ENCODE peak calls at places on chromosomes 7 and 10, in five cellular contexts. R, W, Q, E and Z are unnamed samples.

GRCh38 chr10:125093199-125093841 is 67.0 kb downstream of the CTBP2 start:
- DNase-seq in R (peak; percentile 56), W (no peak), Q (no peak), E (no peak), Z (no peak)

GRCh38 chr10:16891375-16892313 is 74.4 kb upstream of the RSU1 start:
- DNase-seq in R (peak; percentile 62), W (peak; percentile 91), Q (peak; percentile 31), E (peak; percentile 54), Z (no peak)

GRCh38 chr7:38321967-38322366 is 48.5 kb upstream of the TARP start:
- DNase-seq in R (no peak), W (no peak), Q (no peak), E (no peak), Z (no peak)

GRCh38 chr10:1198453-1199344 is 142.5 kb downstream of the WDR37 start:
- DNase-seq in R (no peak), W (no peak), Q (no peak), E (no peak), Z (no peak)

GRCh38 chr10:69239816-69240434 is 19.8 kb downstream of the HKDC1 start:
- DNase-seq in R (no peak), W (no peak), Q (no peak), E (no peak), Z (no peak)

GRCh38 chr7:111255576-111255975 is 164.6 kb downstream of the LRRN3 start:
- DNase-seq in R (no peak), W (no peak), Q (no peak), E (no peak), Z (no peak)

GRCh38 chr10:118595598-118596425 is at the start of gene PRLHR:
- DNase-seq in R (peak; percentile 58), W (no peak), Q (peak; percentile 48), E (no peak), Z (no peak)

GRCh38 chr7:101330011-101330484 is 8.4 kb upstream of the IFT22 start:
- DNase-seq in R (no peak), W (no peak), Q (no peak), E (no peak), Z (no peak)

GRCh38 chr10:11894381-11895107 is 71.4 kb downstream of the PROSER2 start:
- DNase-seq in R (no peak), W (no peak), Q (no peak), E (no peak), Z (no peak)

GRCh38 chr10:72319416-72320254 is 35.1 kb downstream of the DNAJB12 start:
- DNase-seq in R (peak; percentile 95), W (no peak), Q (peak; percentile 89), E (peak; percentile 93), Z (peak; percentile 70)

GRCh38 chr7:37247881-37248280 is 200.8 kb downstream of the ELMO1 start:
- DNase-seq in R (peak; percentile 28), W (no peak), Q (no peak), E (no peak), Z (no peak)

GRCh38 chr10:61163403-61163802 is 219.4 kb upstream of the RHOBTB1 start:
- DNase-seq in R (no peak), W (no peak), Q (no peak), E (no peak), Z (no peak)

GRCh38 chr10:60820093-60820769 is 42.0 kb downstream of the CDK1 start:
- DNase-seq in R (no peak), W (no peak), Q (no peak), E (no peak), Z (no peak)

DNA sequence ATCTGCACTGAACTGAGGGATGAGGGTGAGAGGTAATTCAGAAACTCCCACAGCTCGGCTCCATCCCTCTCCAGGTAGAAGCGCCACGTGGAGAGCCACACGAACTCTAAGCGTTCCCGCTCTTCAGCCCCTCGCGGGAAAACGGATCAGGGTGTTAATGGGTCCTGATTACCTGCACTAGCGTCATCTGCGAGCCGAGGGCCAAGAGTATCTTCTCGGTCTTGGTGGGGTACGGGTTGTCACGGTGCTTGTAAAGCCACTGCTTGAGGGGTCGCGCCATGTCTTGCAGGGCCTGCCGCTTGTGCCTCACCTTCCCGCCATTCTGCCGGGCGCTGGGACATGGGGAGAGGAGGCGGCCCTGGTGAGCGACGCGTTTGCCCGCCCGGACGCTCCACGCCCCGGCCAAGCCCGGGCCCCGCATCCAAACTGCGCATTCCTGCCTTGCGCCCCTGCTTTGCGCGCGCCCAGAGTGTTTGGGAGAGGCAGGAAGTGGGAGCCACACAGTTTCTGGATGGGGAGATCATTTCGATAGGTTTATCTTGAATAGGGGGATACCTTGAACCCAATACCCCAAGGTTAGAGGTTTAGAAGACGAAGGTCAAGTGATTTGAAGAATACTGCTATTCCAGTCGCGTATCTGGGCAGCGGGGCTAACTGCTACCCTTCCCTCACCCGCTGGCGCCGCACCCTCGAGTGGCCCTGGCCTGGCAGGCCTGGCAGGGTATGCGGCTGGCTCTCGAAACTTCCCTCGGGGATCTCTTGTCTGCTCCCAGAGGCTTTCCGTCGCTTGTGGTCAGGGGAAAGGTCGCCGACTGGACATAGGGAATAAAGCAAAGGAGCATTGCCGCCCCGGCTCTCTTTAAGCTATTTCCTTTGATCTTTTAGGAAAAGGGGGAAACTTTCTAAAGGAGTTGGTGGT is 4.2 kb downstream of the MKX start:
- DNase-seq in R (peak; percentile 27), W (no peak), Q (peak; percentile 36), E (no peak), Z (no peak)
- H3K4me3 ChIP-seq in R (no peak overlapping the region), W (peak overlapping the region; percentile 58), Q (peak overlapping the region; percentile 61), E (no peak overlapping the region), Z (no peak overlapping the region)

GRCh38 chr10:15439381-15439837 is 68.3 kb upstream of the FAM171A1 start:
- DNase-seq in R (peak; percentile 60), W (no peak), Q (no peak), E (no peak), Z (no peak)
- H3K4me3 ChIP-seq in R (no peak overlapping the region), W (peak overlapping the region; percentile 51), Q (no peak overlapping the region), E (no peak overlapping the region), Z (no peak overlapping the region)

GRCh38 chr7:23679898-23680416 is at the start of gene FAM221A:
- DNase-seq in R (peak; percentile 91), W (no peak), Q (peak; percentile 93), E (peak; percentile 80), Z (peak; percentile 42)
- H3K4me3 ChIP-seq in R (peak within 1 kb of the TSS; percentile 74), W (peak within 1 kb of the TSS; percentile 73), Q (peak within 1 kb of the TSS; percentile 88), E (peak within 1 kb of the TSS; percentile 62), Z (peak within 1 kb of the TSS; percentile 74)

GRCh38 chr10:101778781-101779543 is 3.0 kb upstream of the FGF8 start:
- DNase-seq in R (peak; percentile 35), W (no peak), Q (peak; percentile 32), E (peak; percentile 29), Z (no peak)
- H3K4me3 ChIP-seq in R (no peak overlapping the region), W (peak overlapping the region; percentile 23), Q (peak overlapping the region; percentile 29), E (peak overlapping the region; percentile 28), Z (peak overlapping the region; percentile 45)

DNA sequence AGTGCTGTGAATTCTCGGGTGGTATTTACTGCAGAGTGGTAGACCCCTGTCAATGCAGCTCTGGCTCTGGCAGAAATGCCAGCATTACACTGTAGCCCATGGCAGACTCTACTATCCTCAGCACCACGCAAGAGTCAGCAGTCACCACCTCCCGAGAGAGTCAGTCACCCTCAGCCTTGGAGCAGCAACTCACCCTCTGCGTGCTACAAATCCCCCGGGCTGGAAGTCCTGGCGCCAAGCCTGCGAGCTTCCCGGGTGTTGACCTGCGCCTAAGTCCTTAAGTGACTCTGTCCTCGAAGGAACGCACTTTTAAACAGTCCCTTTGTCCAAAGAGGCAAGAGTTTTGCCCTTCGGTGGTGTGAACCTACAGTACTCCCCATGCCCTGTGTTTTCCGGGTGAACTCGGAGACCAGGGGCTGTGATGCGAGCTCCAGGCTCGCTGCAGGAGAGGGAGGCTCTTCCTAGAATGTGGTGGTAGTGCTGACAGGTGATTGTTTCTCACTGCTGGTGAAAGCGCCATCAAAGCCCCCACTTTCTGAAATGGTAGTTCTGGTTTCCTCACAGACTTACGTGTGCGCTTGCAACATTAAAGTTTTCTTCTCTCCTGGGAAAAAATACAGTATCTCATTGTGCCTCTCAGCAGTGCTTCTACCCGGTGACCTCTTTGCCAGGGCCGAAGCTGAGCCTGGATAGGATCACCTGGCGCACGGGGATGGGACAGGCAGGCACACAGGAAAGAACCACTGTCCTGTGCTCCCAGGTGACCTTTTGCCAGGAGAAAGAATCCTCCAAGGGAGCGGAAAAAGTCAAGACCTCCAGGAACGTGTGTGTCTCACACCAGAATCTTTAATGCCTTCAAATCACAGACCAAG is 33.1 kb upstream of the MBL2 start:
- DNase-seq in R (no peak), W (no peak), Q (no peak), E (no peak), Z (no peak)
- H3K4me3 ChIP-seq in R (no peak overlapping the region), W (no peak overlapping the region), Q (no peak overlapping the region), E (no peak overlapping the region), Z (no peak overlapping the region)